ENCODE peak calls at places on chromosomes 1 and 21, in four cellular contexts. One of them, this sample, is unnamed.

GRCh38 chr1:35886606-35887431 is 3.8 kb downstream of the AGO1 start:
- DNase-seq in T-helper 17 cell: no peak
- DNase-seq in posterior cingulate gyrus: no peak
- DNase-seq in MM.1S: no peak
- DNase-seq in this sample: no peak

GRCh38 chr1:14774988-14775387 is 176.5 kb downstream of the KAZN start:
- DNase-seq in T-helper 17 cell: no peak
- DNase-seq in posterior cingulate gyrus: no peak
- DNase-seq in MM.1S: no peak
- DNase-seq in this sample: no peak

GRCh38 chr1:173249349-173249748 is 42.2 kb upstream of the TNFSF4 start:
- DNase-seq in T-helper 17 cell: no peak
- DNase-seq in posterior cingulate gyrus: no peak
- DNase-seq in MM.1S: no peak
- DNase-seq in this sample: no peak

GRCh38 chr1:23040509-23040908 is 21.2 kb downstream of the KDM1A start:
- DNase-seq in T-helper 17 cell: no peak
- DNase-seq in posterior cingulate gyrus: no peak
- DNase-seq in MM.1S: no peak
- DNase-seq in this sample: no peak

GRCh38 chr1:232425421-232425820 is 204.5 kb downstream of the SIPA1L2 start:
- DNase-seq in posterior cingulate gyrus: no peak
- DNase-seq in MM.1S: no peak
- DNase-seq in T-helper 17 cell: no peak
- DNase-seq in this sample: no peak

GRCh38 chr21:34526618-34527290 is 14.7 kb upstream of the KCNE1 start:
- DNase-seq in posterior cingulate gyrus: no peak
- DNase-seq in MM.1S: peak; percentile 80
- DNase-seq in T-helper 17 cell: no peak
- DNase-seq in this sample: peak; percentile 62

GRCh38 chr1:151729157-151729965 is 8.0 kb downstream of the RIIAD1 start:
- DNase-seq in T-helper 17 cell: no peak
- DNase-seq in posterior cingulate gyrus: no peak
- DNase-seq in MM.1S: no peak
- DNase-seq in this sample: no peak

GRCh38 chr1:41711581-41711980 is 207.1 kb downstream of the HIVEP3 start:
- DNase-seq in posterior cingulate gyrus: peak; percentile 79
- DNase-seq in T-helper 17 cell: no peak
- DNase-seq in MM.1S: no peak
- DNase-seq in this sample: no peak

GRCh38 chr1:32798679-32799416 is 18.3 kb downstream of the YARS1 start:
- DNase-seq in posterior cingulate gyrus: no peak
- DNase-seq in T-helper 17 cell: no peak
- DNase-seq in MM.1S: no peak
- DNase-seq in this sample: no peak

GRCh38 chr1:55646181-55646580 is 431.0 kb upstream of the USP24 start:
- DNase-seq in T-helper 17 cell: no peak
- DNase-seq in MM.1S: no peak
- DNase-seq in posterior cingulate gyrus: no peak
- DNase-seq in this sample: no peak

GRCh38 chr1:111249960-111250359 is 22.4 kb downstream of the CHI3L2 start:
- DNase-seq in T-helper 17 cell: no peak
- DNase-seq in posterior cingulate gyrus: no peak
- DNase-seq in MM.1S: no peak
- DNase-seq in this sample: no peak

GRCh38 chr1:15053091-15053657 is 100.4 kb upstream of the TMEM51 start:
- DNase-seq in posterior cingulate gyrus: no peak
- DNase-seq in T-helper 17 cell: no peak
- DNase-seq in MM.1S: no peak
- DNase-seq in this sample: no peak

GRCh38 chr1:240611619-240612490 is at the start of gene GREM2:
- DNase-seq in MM.1S: peak; percentile 89
- DNase-seq in T-helper 17 cell: peak; percentile 39
- DNase-seq in posterior cingulate gyrus: peak; percentile 91
- DNase-seq in this sample: peak; percentile 84

GRCh38 chr1:206699626-206700025 is 14.9 kb downstream of the MAPKAPK2 start:
- DNase-seq in posterior cingulate gyrus: no peak
- DNase-seq in T-helper 17 cell: no peak
- DNase-seq in MM.1S: no peak
- DNase-seq in this sample: no peak

This sample was measured in ecto neural progenitor cell.